ENCODE peak calls at places on chromosomes 13 and 19, in ten cellular contexts. T is activated CD8-positive, alpha-beta memory T cell treated with anti-CD3 and anti-CD28 coated beads for 4 hours; K is uterus; Q is stimulated activated CD8-positive, alpha-beta memory T cell treated with anti-CD3 and anti-CD28 coated beads, Interleukin-2, amount 100 ng/mL, for 48 hours; Y is endothelial cell; X is lower lobe of right lung; L is HFF-Myc; S is astrocyte; M is CD4-positive, alpha-beta T cell; Z is M059J. D is an unnamed sample.
A peak's percentile ranks its signal among the peaks of the same experiment; 100 is the strongest.

GRCh38 chr19:38173324-38174041 is 50.5 kb downstream of the DPF1 start:
- DNase-seq in T (no peak), K (no peak), Q (no peak), Y (no peak), X (no peak), L (no peak), S (peak; percentile 78), M (no peak), Z (peak; percentile 99), D (no peak)

GRCh38 chr19:35436477-35437141 is 11.4 kb upstream of the FFAR2 start:
- DNase-seq in T (no peak), K (no peak), Q (peak; percentile 20), Y (no peak), X (no peak), L (peak; percentile 10), S (no peak), M (no peak), Z (peak; percentile 65), D (peak; percentile 95)

GRCh38 chr19:3580156-3580955 is 4.9 kb upstream of the GIPC3 start:
- DNase-seq in T (no peak), K (no peak), Q (no peak), Y (no peak), X (no peak), L (peak; percentile 72), S (peak; percentile 97), M (no peak), Z (peak; percentile 96), D (no peak)

GRCh38 chr13:101751488-101751887 is 299.0 kb downstream of the ITGBL1 start:
- DNase-seq in T (no peak), K (no peak), Q (no peak), Y (no peak), X (no peak), L (peak; percentile 85), S (peak; percentile 60), M (no peak), Z (peak; percentile 84), D (peak; percentile 73)

GRCh38 chr13:59679239-59679638 is 484.5 kb downstream of the DIAPH3 start:
- DNase-seq in T (no peak), K (no peak), Q (no peak), Y (peak; percentile 21), X (no peak), L (no peak), S (no peak), M (no peak), Z (peak; percentile 22), D (no peak)

GRCh38 chr19:57465680-57466381 is 8.9 kb upstream of the VN1R1 start:
- DNase-seq in T (no peak), K (no peak), Q (no peak), Y (peak; percentile 15), X (no peak), L (no peak), S (no peak), M (no peak), Z (peak; percentile 24), D (peak; percentile 62)

GRCh38 chr19:4583961-4584669 is 24.6 kb upstream of the SEMA6B start:
- DNase-seq in T (no peak), K (no peak), Q (no peak), Y (peak; percentile 53), X (no peak), L (no peak), S (peak; percentile 29), M (no peak), Z (no peak), D (no peak)

GRCh38 chr19:1468274-1469199 is 10.5 kb downstream of the C19orf25 start:
- DNase-seq in T (no peak), K (no peak), Q (peak; percentile 41), Y (no peak), X (no peak), L (no peak), S (no peak), M (no peak), Z (no peak), D (no peak)

GRCh38 chr13:27476943-27477681 is 26.7 kb upstream of the MTIF3 start:
- DNase-seq in T (no peak), K (no peak), Q (no peak), Y (no peak), X (no peak), L (no peak), S (no peak), M (no peak), Z (peak; percentile 17), D (no peak)

D was measured in AML-193.